ENCODE peak calls at places on chromosomes 4 and X, in six cellular contexts. N is neuronal stem cell, P is hepatocyte, V is GM23248, A is SJSA1, B is tibial nerve. S is an unnamed sample.

GRCh38 chrX:110512341-110512740 is 153.7 kb downstream of the RTL9 start:
- DNase-seq in B (no peak), V (no peak), P (no peak), N (no peak), A (no peak), S (no peak)

GRCh38 chrX:44997888-44998287 is 124.9 kb downstream of the KDM6A start:
- DNase-seq in N (no peak), B (no peak), A (no peak), V (no peak), P (no peak), S (no peak)

GRCh38 chrX:21946925-21947641 is 6.6 kb downstream of the SMS start:
- DNase-seq in V (peak; percentile 77), B (no peak), A (peak; percentile 67), P (no peak), N (no peak), S (peak; percentile 30)

GRCh38 chrX:40108959-40109287 is 11.2 kb upstream of the BCOR start:
- DNase-seq in N (no peak), V (peak; percentile 85), P (peak; percentile 93), B (peak; percentile 44), A (peak; percentile 78), S (peak; percentile 80)

GRCh38 chr4:130210871-130211270 is 1114.9 kb downstream of the C4orf33 start:
- DNase-seq in N (no peak), B (no peak), V (peak; percentile 21), P (no peak), A (no peak), S (no peak)

GRCh38 chrX:47831788-47832187 is 4.9 kb upstream of the ZNF81 start:
- DNase-seq in P (peak; percentile 47), A (no peak), B (peak; percentile 12), V (peak; percentile 52), N (no peak), S (peak; percentile 35)

GRCh38 chr4:58723954-58724353 is 1613.8 kb upstream of the IGFBP7 start:
- DNase-seq in B (no peak), V (no peak), N (no peak), P (peak; percentile 3), A (no peak), S (no peak)

GRCh38 chrX:77174680-77175336 is 272.4 kb upstream of the FGF16 start:
- DNase-seq in A (no peak), N (no peak), P (no peak), V (no peak), B (no peak), S (peak; percentile 18)

GRCh38 chr4:184843984-184844554 is 18.3 kb upstream of the ACSL1 start:
- DNase-seq in N (no peak), B (no peak), V (no peak), A (no peak), P (peak; percentile 37), S (no peak)

GRCh38 chr4:145734576-145735329 is 54.8 kb downstream of the C4orf51 start:
- DNase-seq in P (peak; percentile 82), A (peak; percentile 97), V (peak; percentile 99), N (no peak), B (peak; percentile 38), S (peak; percentile 93)

GRCh38 chr4:11748169-11748872 is 319.6 kb upstream of the HS3ST1 start:
- DNase-seq in P (peak; percentile 53), B (no peak), A (no peak), N (no peak), V (no peak), S (peak; percentile 65)

GRCh38 chr4:148704291-148704690 is 262.1 kb upstream of the NR3C2 start:
- DNase-seq in V (no peak), A (no peak), N (no peak), P (no peak), B (no peak), S (no peak)

GRCh38 chrX:100990139-100990538 is 20.6 kb downstream of the ARL13A start:
- DNase-seq in A (no peak), P (no peak), V (no peak), B (no peak), N (no peak), S (no peak)

GRCh38 chrX:69305333-69306062 is 140.2 kb upstream of the PJA1 start:
- DNase-seq in P (no peak), A (no peak), N (peak; percentile 73), B (no peak), V (peak; percentile 41), S (no peak)

GRCh38 chr4:125486354-125486753 is 171.6 kb downstream of the FAT4 start:
- DNase-seq in A (no peak), P (no peak), V (no peak), B (no peak), N (no peak), S (no peak)

GRCh38 chrX:17632942-17633341 is 104.4 kb upstream of the SCML1 start:
- DNase-seq in V (peak; percentile 50), N (no peak), B (no peak), A (no peak), P (no peak), S (no peak)

GRCh38 chr4:182688081-182688480 is 229.1 kb downstream of the DCTD start:
- DNase-seq in V (no peak), B (no peak), P (no peak), N (no peak), A (no peak), S (no peak)

GRCh38 chrX:18676470-18676869 is 4.6 kb upstream of the RS1 start:
- DNase-seq in B (no peak), N (peak; percentile 8), A (no peak), V (no peak), P (peak; percentile 32), S (peak; percentile 23)

GRCh38 chr4:88737304-88738015 is 39.8 kb upstream of the NAP1L5 start:
- DNase-seq in N (no peak), B (no peak), A (no peak), V (no peak), P (peak; percentile 30), S (no peak)

GRCh38 chr4:185932491-185932890 is 120.5 kb upstream of the SORBS2 start:
- DNase-seq in V (no peak), B (no peak), N (no peak), P (no peak), A (no peak), S (peak; percentile 77)

GRCh38 chr4:4995866-4996265 is 23.4 kb downstream of the CYTL1 start:
- DNase-seq in N (no peak), V (peak; percentile 31), B (no peak), A (no peak), P (no peak), S (no peak)

GRCh38 chr4:70583952-70584834 is 7.9 kb upstream of the AMBN start:
- DNase-seq in B (no peak), V (no peak), P (peak; percentile 10), N (no peak), A (no peak), S (no peak)

GRCh38 chr4:174314770-174315169 is 31.1 kb downstream of the CEP44 start:
- DNase-seq in B (no peak), N (no peak), V (peak; percentile 74), A (no peak), P (peak; percentile 37), S (peak; percentile 8)

GRCh38 chr4:111013846-111014245 is 391.0 kb upstream of the PITX2 start:
- DNase-seq in B (no peak), A (no peak), V (no peak), N (no peak), P (no peak), S (no peak)

GRCh38 chr4:124329134-124329533 is 383.4 kb downstream of the ANKRD50 start:
- DNase-seq in A (no peak), V (no peak), P (no peak), N (no peak), B (no peak), S (no peak)

GRCh38 chr4:135032670-135033069 is 831.1 kb upstream of the PABPC4L start:
- DNase-seq in V (no peak), A (no peak), N (no peak), B (no peak), P (no peak), S (no peak)

GRCh38 chrX:134715930-134716619 is 57.8 kb upstream of the PLAC1 start:
- DNase-seq in N (no peak), A (no peak), B (no peak), P (no peak), V (no peak), S (no peak)

GRCh38 chr4:128338634-128339355 is 51.2 kb upstream of the PGRMC2 start:
- DNase-seq in B (no peak), V (peak; percentile 90), N (no peak), A (peak; percentile 54), P (no peak), S (peak; percentile 12)

DNA sequence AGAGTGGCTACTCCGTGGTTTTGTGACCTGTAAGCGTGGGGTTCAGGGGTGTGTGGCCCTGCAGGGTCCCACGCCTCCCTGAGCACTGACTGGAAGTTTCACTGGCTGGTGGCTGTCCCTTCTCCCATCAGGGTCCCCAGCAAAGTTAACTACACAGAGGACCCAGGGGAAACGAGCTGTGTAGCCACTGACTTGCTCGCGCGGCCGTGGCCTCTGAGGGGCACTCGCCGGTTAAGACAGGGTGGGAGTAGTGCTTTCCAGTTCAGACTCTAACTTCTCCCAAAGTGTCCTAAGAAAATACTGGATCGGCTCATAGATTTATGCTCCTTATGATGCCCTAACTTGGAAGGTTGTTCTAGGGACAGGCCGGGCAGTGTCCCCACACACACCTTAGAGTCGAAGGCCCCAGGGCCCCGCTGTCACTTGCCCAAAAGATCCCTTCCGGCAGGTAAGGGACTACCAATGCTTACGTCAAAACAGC is 28.2 kb downstream of the NELFA start:
- DNase-seq in A (no peak), V (no peak), P (no peak), B (no peak), N (no peak), S (no peak)
- H3K36me3 ChIP-seq in A (peaks cover 44% of the 10 kb centered on the region), V (peaks cover 26% of the 10 kb centered on the region), P (no peaks in the 10 kb centered on the region), B (peaks cover 98% of the 10 kb centered on the region), N (peaks cover 100% of the 10 kb centered on the region), S (peaks cover 28% of the 10 kb centered on the region)

DNA sequence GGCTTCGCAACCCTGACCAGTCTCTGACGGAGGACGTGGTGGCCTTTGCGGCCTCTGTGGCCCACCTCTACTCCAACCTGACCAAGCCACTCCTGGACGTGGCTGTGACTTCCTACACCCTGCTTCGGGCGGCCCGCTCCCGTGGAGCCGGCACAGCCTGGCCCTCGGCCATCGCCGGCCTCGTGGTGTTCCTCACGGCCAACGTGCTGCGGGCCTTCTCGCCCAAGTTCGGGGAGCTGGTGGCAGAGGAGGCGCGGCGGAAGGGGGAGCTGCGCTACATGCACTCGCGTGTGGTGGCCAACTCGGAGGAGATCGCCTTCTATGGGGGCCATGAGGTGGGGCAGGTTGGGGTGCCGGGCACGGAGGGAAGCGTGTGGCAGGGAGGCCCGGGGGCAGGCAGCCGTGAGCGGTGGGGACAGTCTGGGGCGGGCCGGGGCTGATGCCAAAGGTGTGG is 1.2 kb downstream of the ABCD1 start:
- DNase-seq in B (no peak), A (no peak), V (peak; percentile 36), P (no peak), N (no peak), S (no peak)
- H3K9me3 ChIP-seq in B (no peaks in the 10 kb centered on the region), A (no peaks in the 10 kb centered on the region), V (no peaks in the 10 kb centered on the region), P (no peaks in the 10 kb centered on the region), N (no peaks in the 10 kb centered on the region), S (no peaks in the 10 kb centered on the region)

GRCh38 chr4:40626183-40626990 is 3.3 kb downstream of the RBM47 start:
- DNase-seq in B (no peak), N (no peak), P (no peak), A (no peak), V (peak; percentile 12), S (no peak)
- H3K4me3 ChIP-seq in B (no peak overlapping the region), N (no peak overlapping the region), P (peak overlapping the region; percentile 15), A (no peak overlapping the region), V (no peak overlapping the region), S (no peak overlapping the region)

DNA sequence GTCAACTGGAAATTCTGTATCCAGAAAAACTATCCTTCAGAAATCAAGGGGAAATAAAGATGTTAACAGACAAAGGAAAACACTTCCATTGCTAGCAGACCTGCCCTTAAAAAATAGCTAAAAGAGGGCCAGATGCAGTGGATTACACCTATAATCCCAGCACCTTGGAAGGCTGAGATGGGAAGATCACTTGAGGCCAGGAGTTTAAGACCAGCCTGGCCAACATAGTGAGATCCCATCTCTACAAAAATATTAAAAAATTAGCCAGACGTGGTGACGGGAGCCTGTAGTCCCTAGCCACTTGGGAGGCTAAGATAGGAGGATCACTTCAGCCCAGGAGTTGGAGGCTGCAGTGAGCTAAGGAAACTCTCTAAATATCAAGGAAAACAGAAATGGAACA is 67.4 kb downstream of the CNOT6L start:
- DNase-seq in B (no peak), P (no peak), N (no peak), A (no peak), V (no peak), S (no peak)
- H3K36me3 ChIP-seq in B (peaks cover 55% of the 10 kb centered on the region), P (no peaks in the 10 kb centered on the region), N (peaks cover 27% of the 10 kb centered on the region), A (peaks cover 7% of the 10 kb centered on the region), V (peaks cover 12% of the 10 kb centered on the region), S (peaks cover 4% of the 10 kb centered on the region)